ENCODE peak calls at places on chromosomes 12 and 14, in six cellular contexts. C, N, K, V, Z and U are unnamed samples.

GRCh38 chr12:56488041-56488955 is at the start of gene GLS2:
- DNase-seq in C (peak; percentile 76), N (no peak), K (peak; percentile 79), V (peak; percentile 69), Z (peak; percentile 81), U (peak; percentile 85)

GRCh38 chr14:70735043-70735442 is 74.3 kb downstream of the MAP3K9 start:
- DNase-seq in C (peak; percentile 10), N (no peak), K (no peak), V (no peak), Z (no peak), U (no peak)

GRCh38 chr12:90102957-90103652 is 394.5 kb upstream of the ATP2B1 start:
- DNase-seq in C (peak; percentile 61), N (no peak), K (peak; percentile 49), V (peak; percentile 51), Z (no peak), U (peak; percentile 67)

GRCh38 chr14:78595797-78596196 is 425.6 kb downstream of the NRXN3 start:
- DNase-seq in C (no peak), N (no peak), K (peak; percentile 48), V (no peak), Z (no peak), U (peak; percentile 21)

GRCh38 chr14:65958664-65959562 is 527.3 kb upstream of the CCDC196 start:
- DNase-seq in C (peak; percentile 47), N (no peak), K (peak; percentile 62), V (peak; percentile 8), Z (no peak), U (peak; percentile 54)

GRCh38 chr12:54603872-54604271 is 15.4 kb upstream of the PPP1R1A start:
- DNase-seq in C (no peak), N (no peak), K (no peak), V (no peak), Z (no peak), U (no peak)

GRCh38 chr12:109531411-109531810 is 41.9 kb downstream of the MMAB start:
- DNase-seq in C (no peak), N (no peak), K (no peak), V (no peak), Z (no peak), U (no peak)

GRCh38 chr12:107903377-107904061 is 129.0 kb downstream of the ASCL4 start:
- DNase-seq in C (no peak), N (no peak), K (peak; percentile 88), V (peak; percentile 61), Z (peak; percentile 68), U (peak; percentile 39)

GRCh38 chr14:73633517-73634332 is 11.1 kb upstream of the DNAL1 start:
- DNase-seq in C (peak; percentile 83), N (no peak), K (peak; percentile 75), V (peak; percentile 71), Z (peak; percentile 74), U (peak; percentile 81)

GRCh38 chr12:113083863-113084430 is 27.4 kb downstream of the DTX1 start:
- DNase-seq in C (no peak), N (no peak), K (no peak), V (no peak), Z (peak; percentile 61), U (no peak)